ENCODE peak calls at places on chromosome 13, in five cellular contexts. One of them, this sample, is unnamed.

GRCh38 chr13:98845726-98846125 is 93.3 kb upstream of the SLC15A1 start:
- DNase-seq in cardiac muscle cell: no peak
- DNase-seq in transverse colon: no peak
- DNase-seq in GM23338: no peak
- DNase-seq in 8988T: no peak
- DNase-seq in this sample: no peak

GRCh38 chr13:101211261-101211660 is 205.0 kb downstream of the NALCN start:
- DNase-seq in GM23338: no peak
- DNase-seq in cardiac muscle cell: peak
- DNase-seq in 8988T: no peak
- DNase-seq in transverse colon: no peak
- DNase-seq in this sample: no peak

GRCh38 chr13:27442071-27442647 is 8.2 kb downstream of the MTIF3 start:
- DNase-seq in transverse colon: peak
- DNase-seq in 8988T: no peak
- DNase-seq in GM23338: peak
- DNase-seq in cardiac muscle cell: no peak
- DNase-seq in this sample: no peak

GRCh38 chr13:60655268-60655667 is 258.2 kb downstream of the TDRD3 start:
- DNase-seq in transverse colon: no peak
- DNase-seq in 8988T: no peak
- DNase-seq in GM23338: no peak
- DNase-seq in cardiac muscle cell: no peak
- DNase-seq in this sample: no peak

GRCh38 chr13:105937451-105937850 is 598.0 kb downstream of the EFNB2 start:
- DNase-seq in cardiac muscle cell: peak
- DNase-seq in transverse colon: no peak
- DNase-seq in 8988T: no peak
- DNase-seq in GM23338: peak
- DNase-seq in this sample: no peak

GRCh38 chr13:36377822-36378480 is 31.8 kb upstream of the SPART start:
- DNase-seq in 8988T: no peak
- DNase-seq in transverse colon: no peak
- DNase-seq in cardiac muscle cell: peak
- DNase-seq in GM23338: no peak
- DNase-seq in this sample: no peak

GRCh38 chr13:33232883-33233282 is 52.7 kb downstream of the STARD13 start:
- DNase-seq in cardiac muscle cell: no peak
- DNase-seq in transverse colon: no peak
- DNase-seq in 8988T: no peak
- DNase-seq in GM23338: no peak
- DNase-seq in this sample: no peak

GRCh38 chr13:75101997-75102720 is 379.8 kb downstream of the TBC1D4 start:
- DNase-seq in 8988T: no peak
- DNase-seq in transverse colon: no peak
- DNase-seq in GM23338: peak
- DNase-seq in cardiac muscle cell: peak
- DNase-seq in this sample: no peak

GRCh38 chr13:102286326-102286725 is 115.5 kb downstream of the FGF14 start:
- DNase-seq in transverse colon: no peak
- DNase-seq in cardiac muscle cell: peak
- DNase-seq in GM23338: no peak
- DNase-seq in 8988T: peak
- DNase-seq in this sample: no peak

GRCh38 chr13:19845758-19846157 is 17.7 kb downstream of the ZMYM5 start:
- DNase-seq in GM23338: no peak
- DNase-seq in transverse colon: no peak
- DNase-seq in 8988T: no peak
- DNase-seq in cardiac muscle cell: peak
- DNase-seq in this sample: no peak

This sample was measured in testis.